ENCODE peak calls at places on chromosomes 7 and 10, in ten cellular contexts. E, H, Y, U, T, N, C, O, F and V are unnamed samples.
A peak's percentile ranks its signal among the peaks of the same experiment; 100 is the strongest.

GRCh38 chr7:159048656-159049055 is 96.0 kb downstream of the VIPR2 start:
- DNase-seq in E (no peak), H (no peak), Y (no peak), U (no peak), T (no peak), N (no peak), C (no peak), O (no peak), F (no peak), V (no peak)

GRCh38 chr10:112799726-112800510 is 150.1 kb upstream of the TCF7L2 start:
- DNase-seq in E (no peak), H (no peak), Y (no peak), U (no peak), T (peak; percentile 73), N (no peak), C (no peak), O (no peak), F (no peak), V (no peak)

GRCh38 chr10:21831986-21832735 is 171.4 kb downstream of the DNAJC1 start:
- DNase-seq in E (no peak), H (no peak), Y (no peak), U (no peak), T (no peak), N (no peak), C (no peak), O (peak; percentile 65), F (peak; percentile 60), V (no peak)

GRCh38 chr7:135773451-135773850 is 24.8 kb upstream of the FAM180A start:
- DNase-seq in E (no peak), H (no peak), Y (no peak), U (no peak), T (no peak), N (peak; percentile 91), C (no peak), O (no peak), F (peak; percentile 15), V (no peak)

GRCh38 chr10:16105082-16105481 is 244.8 kb upstream of the MINDY3 start:
- DNase-seq in E (no peak), H (no peak), Y (no peak), U (no peak), T (no peak), N (no peak), C (no peak), O (peak; percentile 15), F (no peak), V (no peak)

GRCh38 chr10:132514841-132515521 is 22.6 kb upstream of the INPP5A start:
- DNase-seq in E (no peak), H (no peak), Y (peak; percentile 40), U (no peak), T (no peak), N (no peak), C (no peak), O (no peak), F (no peak), V (no peak)

GRCh38 chr10:75223507-75223906 is 12.2 kb downstream of the COMTD1 start:
- DNase-seq in E (no peak), H (no peak), Y (no peak), U (no peak), T (no peak), N (no peak), C (no peak), O (no peak), F (no peak), V (no peak)

GRCh38 chr10:126387041-126387908 is 1.0 kb downstream of the ADAM12 start:
- DNase-seq in E (no peak), H (peak; percentile 42), Y (peak; percentile 67), U (peak; percentile 24), T (peak; percentile 88), N (peak; percentile 52), C (peak; percentile 59), O (peak; percentile 73), F (peak; percentile 72), V (no peak)

GRCh38 chr10:681670-682318 is 7.7 kb downstream of the DIP2C start:
- DNase-seq in E (no peak), H (no peak), Y (peak; percentile 42), U (no peak), T (no peak), N (no peak), C (no peak), O (no peak), F (peak; percentile 83), V (no peak)

GRCh38 chr10:127565583-127565982 is 16.5 kb downstream of the NPS start:
- DNase-seq in E (no peak), H (no peak), Y (no peak), U (no peak), T (no peak), N (no peak), C (no peak), O (no peak), F (no peak), V (no peak)

GRCh38 chr10:17737021-17737965 is 14.7 kb upstream of the TMEM236 start:
- DNase-seq in E (peak; percentile 64), H (peak; percentile 53), Y (no peak), U (peak; percentile 50), T (no peak), N (peak; percentile 18), C (no peak), O (peak; percentile 67), F (peak; percentile 55), V (no peak)

GRCh38 chr7:3606436-3606835 is 305.4 kb downstream of the SDK1 start:
- DNase-seq in E (no peak), H (no peak), Y (no peak), U (no peak), T (no peak), N (no peak), C (no peak), O (no peak), F (no peak), V (no peak)

GRCh38 chr10:69835875-69836727 is 34.4 kb downstream of the COL13A1 start:
- DNase-seq in E (no peak), H (no peak), Y (no peak), U (no peak), T (no peak), N (no peak), C (no peak), O (no peak), F (no peak), V (no peak)

GRCh38 chr10:11434323-11434722 is 177.1 kb downstream of the USP6NL start:
- DNase-seq in E (peak; percentile 52), H (no peak), Y (no peak), U (peak; percentile 66), T (no peak), N (no peak), C (no peak), O (peak; percentile 5), F (no peak), V (no peak)

GRCh38 chr10:113087082-113088029 is 137.3 kb downstream of the TCF7L2 start:
- DNase-seq in E (no peak), H (no peak), Y (peak; percentile 69), U (no peak), T (no peak), N (no peak), C (no peak), O (peak; percentile 100), F (peak; percentile 100), V (peak; percentile 97)

GRCh38 chr10:24223953-24224352 is 15.0 kb downstream of the KIAA1217 start:
- DNase-seq in E (no peak), H (no peak), Y (no peak), U (no peak), T (no peak), N (no peak), C (no peak), O (peak; percentile 54), F (no peak), V (no peak)

GRCh38 chr7:141975806-141976523 is 2.4 kb upstream of the TAS2R38 start:
- DNase-seq in E (peak; percentile 65), H (peak; percentile 67), Y (peak; percentile 76), U (peak; percentile 64), T (peak; percentile 90), N (peak; percentile 66), C (peak; percentile 15), O (peak; percentile 29), F (no peak), V (peak; percentile 7)

GRCh38 chr10:77247076-77247561 is 390.5 kb downstream of the KCNMA1 start:
- DNase-seq in E (peak; percentile 24), H (no peak), Y (no peak), U (no peak), T (no peak), N (no peak), C (no peak), O (peak; percentile 90), F (peak; percentile 77), V (no peak)

GRCh38 chr7:135944753-135945152 is 32.4 kb downstream of the MTPN start:
- DNase-seq in E (peak; percentile 11), H (no peak), Y (no peak), U (no peak), T (no peak), N (no peak), C (no peak), O (no peak), F (no peak), V (no peak)

GRCh38 chr7:43550427-43550826 is 32.5 kb upstream of the STK17A start:
- DNase-seq in E (no peak), H (no peak), Y (no peak), U (no peak), T (no peak), N (no peak), C (no peak), O (no peak), F (no peak), V (no peak)

GRCh38 chr10:115932099-115932498 is 340.9 kb downstream of the GFRA1 start:
- DNase-seq in E (no peak), H (no peak), Y (no peak), U (no peak), T (no peak), N (no peak), C (no peak), O (no peak), F (no peak), V (no peak)

GRCh38 chr7:40598915-40599314 is 464.1 kb downstream of the SUGCT start:
- DNase-seq in E (no peak), H (no peak), Y (no peak), U (no peak), T (no peak), N (no peak), C (no peak), O (no peak), F (no peak), V (no peak)

GRCh38 chr10:4333474-4333894 is 492.5 kb upstream of the AKR1E2 start:
- DNase-seq in E (peak; percentile 52), H (no peak), Y (no peak), U (no peak), T (no peak), N (no peak), C (no peak), O (no peak), F (no peak), V (no peak)

GRCh38 chr10:117168135-117168674 is 29.1 kb upstream of the KCNK18 start:
- DNase-seq in E (peak; percentile 73), H (peak; percentile 66), Y (peak; percentile 63), U (peak; percentile 85), T (no peak), N (peak; percentile 58), C (peak; percentile 46), O (peak; percentile 35), F (peak; percentile 10), V (no peak)

GRCh38 chr10:71725998-71726672 is 6.6 kb upstream of the C10orf105 start:
- DNase-seq in E (peak; percentile 68), H (no peak), Y (no peak), U (peak; percentile 60), T (no peak), N (no peak), C (peak; percentile 46), O (peak; percentile 48), F (peak; percentile 39), V (no peak)

GRCh38 chr10:26481914-26482550 is 43.9 kb downstream of the APBB1IP start:
- DNase-seq in E (peak; percentile 62), H (no peak), Y (no peak), U (no peak), T (no peak), N (no peak), C (no peak), O (no peak), F (no peak), V (no peak)

GRCh38 chr7:36128448-36129047 is 24.5 kb upstream of the EEPD1 start:
- DNase-seq in E (peak; percentile 9), H (peak; percentile 75), Y (peak; percentile 83), U (no peak), T (no peak), N (no peak), C (no peak), O (peak; percentile 86), F (peak; percentile 91), V (peak; percentile 78)

GRCh38 chr7:28754027-28754426 is 204.1 kb downstream of the TRIL start:
- DNase-seq in E (peak; percentile 2), H (no peak), Y (no peak), U (peak; percentile 20), T (no peak), N (no peak), C (no peak), O (peak; percentile 50), F (peak; percentile 85), V (no peak)